ENCODE peak calls at places on chromosomes 12 and 14, in six cellular contexts. K, H, M, G, U and A are unnamed samples.

GRCh38 chr12:13727707-13728147 is 253.7 kb downstream of the GRIN2B start:
- DNase-seq in K (no peak), H (no peak), M (no peak), G (no peak), U (no peak), A (peak; percentile 7)

GRCh38 chr12:50840809-50841487 is 1.8 kb upstream of the TMPRSS12 start:
- DNase-seq in K (peak; percentile 6), H (no peak), M (no peak), G (no peak), U (no peak), A (no peak)

GRCh38 chr14:75673345-75673744 is 12.3 kb downstream of the TTLL5 start:
- DNase-seq in K (no peak), H (no peak), M (no peak), G (no peak), U (no peak), A (no peak)

GRCh38 chr12:120940799-120941198 is 36.6 kb upstream of the SPPL3 start:
- DNase-seq in K (peak; percentile 65), H (no peak), M (no peak), G (no peak), U (peak; percentile 4), A (no peak)

GRCh38 chr14:75440733-75441474 is 13.1 kb downstream of the JDP2 start:
- DNase-seq in K (no peak), H (peak; percentile 69), M (no peak), G (no peak), U (peak; percentile 81), A (no peak)

GRCh38 chr12:26746315-26746714 is 86.7 kb downstream of the ITPR2 start:
- DNase-seq in K (no peak), H (no peak), M (no peak), G (no peak), U (no peak), A (peak; percentile 48)

GRCh38 chr12:6307521-6307920 is 3.0 kb upstream of the PLEKHG6 start:
- DNase-seq in K (no peak), H (no peak), M (no peak), G (no peak), U (no peak), A (no peak)

GRCh38 chr14:36822671-36823070 is 161.0 kb downstream of the PAX9 start:
- DNase-seq in K (no peak), H (no peak), M (no peak), G (no peak), U (no peak), A (no peak)

GRCh38 chr12:49051373-49051764 is 9.2 kb downstream of the KMT2D start:
- DNase-seq in K (no peak), H (no peak), M (no peak), G (no peak), U (no peak), A (no peak)

GRCh38 chr14:54040851-54041250 is 84.2 kb upstream of the BMP4 start:
- DNase-seq in K (no peak), H (no peak), M (no peak), G (no peak), U (no peak), A (no peak)

GRCh38 chr12:41250748-41251147 is 62.6 kb downstream of the PDZRN4 start:
- DNase-seq in K (no peak), H (no peak), M (no peak), G (no peak), U (no peak), A (no peak)

GRCh38 chr12:85621041-85621440 is 215.2 kb downstream of the RASSF9 start:
- DNase-seq in K (no peak), H (no peak), M (no peak), G (no peak), U (no peak), A (no peak)

GRCh38 chr12:777550-778047 is 25.2 kb downstream of the WNK1 start:
- DNase-seq in K (no peak), H (no peak), M (no peak), G (no peak), U (no peak), A (no peak)

GRCh38 chr12:52825961-52826360 is 8.2 kb downstream of the KRT79 start:
- DNase-seq in K (no peak), H (no peak), M (no peak), G (no peak), U (no peak), A (no peak)

GRCh38 chr14:55641954-55642353 is 61.9 kb downstream of the KTN1 start:
- DNase-seq in K (no peak), H (no peak), M (no peak), G (peak; percentile 53), U (no peak), A (no peak)

GRCh38 chr12:87815738-87816137 is 213.5 kb downstream of the C12orf50 start:
- DNase-seq in K (no peak), H (no peak), M (no peak), G (no peak), U (no peak), A (no peak)

GRCh38 chr14:97077253-97077653 is 280.1 kb downstream of the VRK1 start:
- DNase-seq in K (peak; percentile 90), H (peak; percentile 58), M (peak; percentile 71), G (no peak), U (no peak), A (no peak)

GRCh38 chr14:35336171-35337073 is 44.2 kb downstream of the PSMA6 start:
- DNase-seq in K (peak; percentile 68), H (peak; percentile 96), M (no peak), G (peak; percentile 63), U (peak; percentile 94), A (no peak)

GRCh38 chr12:2683283-2684025 is 111.3 kb upstream of the FKBP4 start:
- DNase-seq in K (no peak), H (no peak), M (no peak), G (peak; percentile 32), U (no peak), A (no peak)

GRCh38 chr12:65826513-65827171 is 2.4 kb downstream of the HMGA2 start:
- DNase-seq in K (no peak), H (no peak), M (no peak), G (peak; percentile 26), U (no peak), A (no peak)

GRCh38 chr14:55938249-55938791 is 179.9 kb upstream of the PELI2 start:
- DNase-seq in K (no peak), H (no peak), M (no peak), G (no peak), U (peak; percentile 54), A (peak; percentile 2)

DNA sequence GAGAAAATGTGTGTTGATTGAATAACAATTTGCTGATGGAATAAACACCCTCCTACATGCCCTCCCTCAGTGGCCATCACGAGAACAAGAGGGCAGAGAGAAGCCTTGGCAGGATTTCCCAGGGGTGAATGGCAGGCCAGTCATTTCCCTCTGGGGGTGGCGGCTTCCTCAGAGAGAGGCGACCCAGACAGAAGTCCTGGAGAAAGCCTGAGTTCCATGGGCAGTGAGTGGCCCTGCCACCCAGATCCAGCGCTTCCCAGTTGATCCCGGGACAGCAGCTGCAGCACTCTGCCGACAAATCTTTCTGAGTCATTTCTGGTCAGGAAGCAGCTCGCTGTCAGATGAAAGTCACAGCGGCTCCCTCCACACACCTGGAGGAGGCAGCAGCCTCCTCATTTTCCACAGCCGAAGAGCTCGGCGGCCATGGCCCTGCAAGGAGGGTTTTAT is 123.0 kb downstream of the SCARB1 start:
- DNase-seq in K (no peak), H (no peak), M (peak; percentile 59), G (no peak), U (peak; percentile 60), A (no peak)
- TF ChIP-seq CTCF in K (no peak), H (no peak), M (no peak), G (peak; percentile 33), U (peak; percentile 32), A (peak; percentile 29)

GRCh38 chr12:76898472-76898871 is 19.7 kb upstream of the CSRP2 start:
- DNase-seq in K (no peak), H (no peak), M (no peak), G (no peak), U (no peak), A (no peak)
- TF ChIP-seq CTCF in K (no peak), H (no peak), M (no peak), G (no peak), U (no peak), A (no peak)

GRCh38 chr12:89477633-89478279 is 46.8 kb downstream of the GALNT4 start:
- DNase-seq in K (no peak), H (no peak), M (no peak), G (no peak), U (no peak), A (no peak)
- TF ChIP-seq CTCF in K (no peak), H (no peak), M (no peak), G (peak; percentile 33), U (no peak), A (no peak)

GRCh38 chr12:22229652-22230279 is 104.7 kb downstream of the ST8SIA1 start:
- DNase-seq in K (no peak), H (no peak), M (no peak), G (no peak), U (no peak), A (no peak)

GRCh38 chr12:22231078-22231477 is 103.4 kb downstream of the ST8SIA1 start:
- DNase-seq in K (no peak), H (no peak), M (no peak), G (no peak), U (no peak), A (no peak)

GRCh38 chr12:22230280-22230794 is 104.2 kb downstream of the ST8SIA1 start:
- DNase-seq in K (no peak), H (no peak), M (no peak), G (no peak), U (no peak), A (no peak)

GRCh38 chr12:22234561-22234960 is 99.9 kb downstream of the ST8SIA1 start:
- DNase-seq in K (no peak), H (no peak), M (no peak), G (no peak), U (no peak), A (no peak)

GRCh38 chr12:22231836-22232235 is 102.7 kb downstream of the ST8SIA1 start:
- DNase-seq in K (no peak), H (no peak), M (no peak), G (peak; percentile 56), U (no peak), A (no peak)
- TF ChIP-seq CTCF in K (no peak), H (no peak), M (no peak), G (peak; percentile 51), U (no peak), A (no peak)

GRCh38 chr12:100364334-100364733 is 7.5 kb downstream of the SLC17A8 start:
- DNase-seq in K (no peak), H (no peak), M (no peak), G (no peak), U (no peak), A (no peak)

GRCh38 chr12:100359822-100360221 is 2.9 kb downstream of the SLC17A8 start:
- DNase-seq in K (no peak), H (no peak), M (no peak), G (no peak), U (no peak), A (no peak)

GRCh38 chr12:100359248-100359647 is 2.4 kb downstream of the SLC17A8 start:
- DNase-seq in K (no peak), H (no peak), M (no peak), G (no peak), U (no peak), A (no peak)

GRCh38 chr12:100356646-100357223 is at the start of gene SLC17A8:
- DNase-seq in K (no peak), H (no peak), M (no peak), G (peak; percentile 77), U (no peak), A (no peak)

GRCh38 chr12:100360450-100360849 is 3.6 kb downstream of the SLC17A8 start:
- DNase-seq in K (no peak), H (no peak), M (no peak), G (no peak), U (no peak), A (no peak)
- TF ChIP-seq CTCF in K (no peak), H (no peak), M (no peak), G (no peak), U (no peak), A (no peak)

GRCh38 chr12:56671608-56672007 is 16.5 kb downstream of the PTGES3 start:
- DNase-seq in K (no peak), H (no peak), M (no peak), G (no peak), U (no peak), A (no peak)
- TF ChIP-seq CTCF in K (no peak), H (no peak), M (no peak), G (no peak), U (no peak), A (no peak)